ENCODE peak calls at places on chromosomes 3 and 15, in six cellular contexts. One of them, this sample, is unnamed.

GRCh38 chr15:58260911-58261267 is 122.7 kb downstream of the AQP9 start:
- DNase-seq in germinal center: no peak
- DNase-seq in GM06990: no peak
- DNase-seq in AG08396: no peak
- DNase-seq in Calu3: no peak
- DNase-seq in RWPE1: peak; percentile 49
- DNase-seq in this sample: no peak

GRCh38 chr15:83983634-83984458 is 251.7 kb upstream of the GOLGA6L4 start:
- DNase-seq in germinal center: peak; percentile 44
- DNase-seq in GM06990: peak; percentile 41
- DNase-seq in AG08396: no peak
- DNase-seq in Calu3: no peak
- DNase-seq in RWPE1: no peak
- DNase-seq in this sample: no peak

GRCh38 chr15:56956538-56956937 is 38.1 kb downstream of the TCF12 start:
- DNase-seq in germinal center: no peak
- DNase-seq in GM06990: no peak
- DNase-seq in AG08396: no peak
- DNase-seq in Calu3: no peak
- DNase-seq in RWPE1: no peak
- DNase-seq in this sample: no peak

GRCh38 chr15:52078876-52079700 is 33.5 kb downstream of the BCL2L10 start:
- DNase-seq in germinal center: peak; percentile 76
- DNase-seq in GM06990: no peak
- DNase-seq in AG08396: peak; percentile 45
- DNase-seq in Calu3: peak; percentile 87
- DNase-seq in RWPE1: peak; percentile 47
- DNase-seq in this sample: peak; percentile 79

GRCh38 chr3:159486580-159486979 is 502.1 kb upstream of the IL12A start:
- DNase-seq in germinal center: no peak
- DNase-seq in GM06990: no peak
- DNase-seq in AG08396: peak; percentile 12
- DNase-seq in Calu3: no peak
- DNase-seq in RWPE1: no peak
- DNase-seq in this sample: peak; percentile 39

GRCh38 chr3:11510001-11510760 is 133.5 kb downstream of the VGLL4 start:
- DNase-seq in germinal center: no peak
- DNase-seq in GM06990: no peak
- DNase-seq in AG08396: no peak
- DNase-seq in Calu3: no peak
- DNase-seq in RWPE1: no peak
- DNase-seq in this sample: no peak

GRCh38 chr15:73941871-73942635 is 15.8 kb downstream of the LOXL1 start:
- DNase-seq in germinal center: no peak
- DNase-seq in GM06990: no peak
- DNase-seq in AG08396: no peak
- DNase-seq in Calu3: peak; percentile 51
- DNase-seq in RWPE1: no peak
- DNase-seq in this sample: no peak

GRCh38 chr3:149180057-149180573 is 41.5 kb downstream of the CP start:
- DNase-seq in germinal center: no peak
- DNase-seq in GM06990: no peak
- DNase-seq in AG08396: peak; percentile 85
- DNase-seq in Calu3: peak; percentile 63
- DNase-seq in RWPE1: peak; percentile 92
- DNase-seq in this sample: peak; percentile 93

GRCh38 chr3:127067116-127067910 is 84.4 kb downstream of the PLXNA1 start:
- DNase-seq in germinal center: no peak
- DNase-seq in GM06990: no peak
- DNase-seq in AG08396: no peak
- DNase-seq in Calu3: no peak
- DNase-seq in RWPE1: no peak
- DNase-seq in this sample: no peak

GRCh38 chr3:171831936-171832335 is 11.2 kb upstream of the TMEM212 start:
- DNase-seq in germinal center: no peak
- DNase-seq in GM06990: no peak
- DNase-seq in AG08396: no peak
- DNase-seq in Calu3: no peak
- DNase-seq in RWPE1: no peak
- DNase-seq in this sample: no peak

GRCh38 chr3:62677926-62678325 is 197.3 kb downstream of the CADPS start:
- DNase-seq in germinal center: no peak
- DNase-seq in GM06990: no peak
- DNase-seq in AG08396: no peak
- DNase-seq in Calu3: no peak
- DNase-seq in RWPE1: no peak
- DNase-seq in this sample: no peak